ENCODE peak calls at places on chromosomes 6 and 20, in eight cellular contexts. V, D, C, O, E, N, T and U are unnamed samples.

GRCh38 chr6:135880066-135880972 is 28.8 kb downstream of the PDE7B start:
- ATAC-seq in V (peak), E (peak), D (no peak), T (peak), O (peak), C (peak), N (no peak), U (peak)

GRCh38 chr20:62162765-62163484 is 19.4 kb downstream of the SS18L1 start:
- ATAC-seq in C (no peak), E (no peak), D (no peak), O (no peak), T (no peak), N (no peak), V (no peak), U (no peak)

GRCh38 chr6:157381631-157382621 is 936 bp downstream of the ZDHHC14 start:
- ATAC-seq in N (no peak), D (no peak), O (peak), C (peak), T (no peak), V (peak), E (peak), U (no peak)

GRCh38 chr20:31572042-31572700 is 32.9 kb upstream of the ID1 start:
- ATAC-seq in D (peak), N (peak), V (no peak), O (no peak), C (peak), E (no peak), T (no peak), U (peak)

GRCh38 chr20:57593134-57593886 is 26.9 kb downstream of the ZBP1 start:
- ATAC-seq in N (no peak), O (no peak), D (no peak), E (no peak), T (no peak), C (no peak), V (no peak), U (no peak)

GRCh38 chr20:60467078-60467477 is 508.9 kb downstream of the CDH26 start:
- ATAC-seq in O (no peak), E (peak), C (no peak), D (no peak), V (no peak), T (no peak), N (peak), U (no peak)

GRCh38 chr20:41956316-41957050 is 338.3 kb upstream of the CHD6 start:
- ATAC-seq in N (no peak), D (peak), V (no peak), E (no peak), O (no peak), C (no peak), T (no peak), U (peak)

GRCh38 chr6:88565409-88565811 is 398.0 kb downstream of the RNGTT start:
- ATAC-seq in T (no peak), V (no peak), E (no peak), C (no peak), D (peak), N (no peak), O (no peak), U (no peak)

GRCh38 chr6:142819603-142820335 is 125.2 kb downstream of the HIVEP2 start:
- ATAC-seq in V (peak), C (peak), E (peak), O (peak), D (peak), N (peak), T (peak), U (peak)

GRCh38 chr6:25156123-25156522 is 123.1 kb upstream of the CARMIL1 start:
- ATAC-seq in N (no peak), V (no peak), T (no peak), D (no peak), E (no peak), O (no peak), C (no peak), U (no peak)

GRCh38 chr6:136014454-136015421 is 163.2 kb downstream of the PDE7B start:
- ATAC-seq in N (peak), V (no peak), E (no peak), C (no peak), D (no peak), O (no peak), T (no peak), U (no peak)

GRCh38 chr20:3330046-3330741 is 77.3 kb downstream of the DNAAF9 start:
- ATAC-seq in V (no peak), D (no peak), C (no peak), O (no peak), T (peak), E (no peak), N (no peak), U (peak)

GRCh38 chr20:37558779-37559178 is 31.1 kb upstream of the BLCAP start:
- ATAC-seq in V (no peak), T (no peak), N (no peak), E (peak), O (no peak), C (no peak), D (no peak), U (no peak)

GRCh38 chr6:15938086-15938485 is 190.8 kb upstream of the MYLIP start:
- ATAC-seq in D (no peak), E (no peak), V (no peak), T (no peak), C (no peak), N (no peak), O (no peak), U (no peak)

GRCh38 chr6:75800133-75800532 is 51.1 kb downstream of the MYO6 start:
- ATAC-seq in N (no peak), O (no peak), D (no peak), E (no peak), C (no peak), V (no peak), T (no peak), U (no peak)

GRCh38 chr6:36113701-36114100 is 16.6 kb upstream of the MAPK13 start:
- ATAC-seq in D (no peak), T (no peak), N (no peak), E (no peak), C (no peak), V (no peak), O (no peak), U (no peak)

GRCh38 chr6:22042713-22043112 is 254.1 kb downstream of the PRL start:
- ATAC-seq in N (peak), D (peak), C (no peak), V (no peak), E (no peak), O (no peak), T (no peak), U (no peak)

GRCh38 chr6:15623282-15624116 is 39.3 kb downstream of the DTNBP1 start:
- ATAC-seq in D (no peak), T (no peak), O (peak), V (no peak), E (peak), N (no peak), C (peak), U (no peak)

GRCh38 chr6:107230024-107230423 is 114.7 kb upstream of the BEND3 start:
- ATAC-seq in N (no peak), D (no peak), V (no peak), T (no peak), E (no peak), C (no peak), O (no peak), U (no peak)

GRCh38 chr6:4322134-4322845 is 186.9 kb upstream of the ECI2 start:
- ATAC-seq in O (no peak), T (no peak), V (no peak), E (no peak), N (no peak), D (no peak), C (no peak), U (no peak)

GRCh38 chr20:45781391-45781931 is 10.2 kb downstream of the WFDC3 start:
- ATAC-seq in D (no peak), T (no peak), V (no peak), N (no peak), C (no peak), O (no peak), E (no peak), U (no peak)

GRCh38 chr6:125950293-125950692 is 6.3 kb upstream of the HINT3 start:
- ATAC-seq in E (no peak), C (no peak), D (peak), T (no peak), N (no peak), O (peak), V (no peak), U (peak)

GRCh38 chr6:157978021-157978783 is 3.5 kb upstream of the SYNJ2 start:
- ATAC-seq in N (no peak), V (no peak), E (no peak), T (no peak), C (no peak), O (no peak), D (no peak), U (no peak)

GRCh38 chr6:48243071-48243470 is 132.1 kb upstream of the PTCHD4 start:
- ATAC-seq in V (no peak), D (no peak), N (no peak), O (no peak), C (no peak), T (no peak), E (no peak), U (no peak)